ENCODE peak calls at places on chromosomes 16 and 17, in five cellular contexts. N, I, R, P and Q are unnamed samples.
A peak's percentile ranks its signal among the peaks of the same experiment; 100 is the strongest.

GRCh38 chr17:76318586-76318985 is 10.5 kb upstream of the QRICH2 start:
- DNase-seq in N (no peak), I (no peak), R (no peak), P (no peak), Q (no peak)

GRCh38 chr17:27915715-27916114 is 22.6 kb upstream of the LYRM9 start:
- DNase-seq in N (no peak), I (no peak), R (no peak), P (no peak), Q (no peak)

GRCh38 chr17:77453613-77454559 is 313.1 kb downstream of the SEC14L1 start:
- DNase-seq in N (peak; percentile 75), I (no peak), R (peak; percentile 78), P (no peak), Q (peak; percentile 54)

GRCh38 chr16:1825864-1826690 is 548 bp downstream of the HAGH start:
- DNase-seq in N (peak; percentile 63), I (peak; percentile 21), R (peak; percentile 83), P (peak; percentile 15), Q (no peak)

GRCh38 chr17:3691539-3692166 is 4.3 kb downstream of the P2RX5 start:
- DNase-seq in N (no peak), I (no peak), R (no peak), P (no peak), Q (no peak)

GRCh38 chr17:28500712-28501379 is 5.3 kb upstream of the FOXN1 start:
- DNase-seq in N (no peak), I (no peak), R (no peak), P (no peak), Q (peak; percentile 16)

GRCh38 chr17:10125761-10126553 is 72.4 kb downstream of the GAS7 start:
- DNase-seq in N (no peak), I (no peak), R (no peak), P (no peak), Q (no peak)

GRCh38 chr16:30535106-30535776 is 583 bp upstream of the ZNF747 start:
- DNase-seq in N (peak; percentile 51), I (no peak), R (peak; percentile 58), P (no peak), Q (no peak)

GRCh38 chr16:75420987-75421819 is 12.1 kb downstream of the CFDP1 start:
- DNase-seq in N (peak; percentile 22), I (peak; percentile 57), R (peak; percentile 56), P (no peak), Q (no peak)

GRCh38 chr17:63189082-63189481 is 223.0 kb downstream of the TANC2 start:
- DNase-seq in N (no peak), I (no peak), R (no peak), P (no peak), Q (no peak)

GRCh38 chr16:3096362-3096761 is 2.7 kb downstream of the ZSCAN10 start:
- DNase-seq in N (no peak), I (no peak), R (no peak), P (no peak), Q (no peak)

GRCh38 chr17:35892091-35892637 is 12.0 kb upstream of the CCL5 start:
- DNase-seq in N (peak; percentile 23), I (no peak), R (peak; percentile 75), P (no peak), Q (no peak)

GRCh38 chr16:23914935-23915549 is 79.3 kb downstream of the PRKCB start:
- DNase-seq in N (no peak), I (no peak), R (no peak), P (no peak), Q (no peak)

GRCh38 chr17:81741594-81742452 is 29.7 kb downstream of the SLC25A10 start:
- DNase-seq in N (no peak), I (no peak), R (no peak), P (no peak), Q (no peak)

GRCh38 chr16:1528921-1529537 is 4.4 kb upstream of the TMEM204 start:
- DNase-seq in N (no peak), I (no peak), R (no peak), P (no peak), Q (no peak)

GRCh38 chr17:61583660-61584264 is 7.3 kb downstream of the NACA2 start:
- DNase-seq in N (no peak), I (no peak), R (no peak), P (no peak), Q (no peak)

GRCh38 chr16:12091569-12092346 is 115.2 kb downstream of the SNX29 start:
- DNase-seq in N (no peak), I (no peak), R (no peak), P (no peak), Q (no peak)

GRCh38 chr16:84332975-84333684 is 35.2 kb upstream of the ATP2C2 start:
- DNase-seq in N (no peak), I (no peak), R (no peak), P (no peak), Q (no peak)

GRCh38 chr17:8557176-8557806 is 73.2 kb downstream of the MYH10 start:
- DNase-seq in N (no peak), I (no peak), R (no peak), P (no peak), Q (no peak)

GRCh38 chr16:5075637-5076036 is 4.0 kb downstream of the ALG1 start:
- DNase-seq in N (no peak), I (no peak), R (no peak), P (no peak), Q (no peak)

GRCh38 chr16:19338335-19338734 is 52.8 kb downstream of the CLEC19A start:
- DNase-seq in N (no peak), I (no peak), R (no peak), P (no peak), Q (no peak)

GRCh38 chr16:90008708-90009145 is 10.5 kb downstream of the DBNDD1 start:
- DNase-seq in N (peak; percentile 70), I (no peak), R (peak; percentile 83), P (peak; percentile 32), Q (no peak)

GRCh38 chr17:74748529-74749261 is at the start of gene NHERF1:
- DNase-seq in N (peak; percentile 93), I (peak; percentile 91), R (peak; percentile 97), P (peak; percentile 84), Q (peak; percentile 90)

GRCh38 chr16:50635505-50636392 is 45.4 kb downstream of the SNX20 start:
- DNase-seq in N (peak; percentile 26), I (no peak), R (no peak), P (no peak), Q (no peak)

GRCh38 chr16:16080465-16081065 is 131.1 kb downstream of the ABCC1 start:
- DNase-seq in N (no peak), I (no peak), R (no peak), P (no peak), Q (no peak)

GRCh38 chr16:66471696-66472393 is 44.8 kb downstream of the BEAN1 start:
- DNase-seq in N (no peak), I (no peak), R (peak; percentile 38), P (no peak), Q (no peak)

GRCh38 chr16:55943257-55943656 is 68.1 kb upstream of the CES5A start:
- DNase-seq in N (no peak), I (no peak), R (no peak), P (no peak), Q (no peak)

GRCh38 chr17:46822388-46822921 is 4.0 kb upstream of the WNT3 start:
- DNase-seq in N (peak; percentile 44), I (no peak), R (peak; percentile 87), P (no peak), Q (no peak)

GRCh38 chr16:75289189-75289588 is 37.8 kb upstream of the BCAR1 start:
- DNase-seq in N (no peak), I (no peak), R (no peak), P (no peak), Q (no peak)

GRCh38 chr16:84330685-84331050 is 36.0 kb downstream of the WFDC1 start:
- DNase-seq in N (no peak), I (no peak), R (no peak), P (no peak), Q (no peak)

GRCh38 chr17:39002991-39003715 is 36.0 kb upstream of the FBXO47 start:
- DNase-seq in N (peak; percentile 64), I (no peak), R (peak; percentile 57), P (peak; percentile 21), Q (no peak)

GRCh38 chr17:33118391-33118790 is 126.7 kb downstream of the SPACA3 start:
- DNase-seq in N (no peak), I (no peak), R (no peak), P (no peak), Q (no peak)

GRCh38 chr17:80964859-80965580 is 26.6 kb upstream of the CHMP6 start:
- DNase-seq in N (no peak), I (no peak), R (no peak), P (no peak), Q (no peak)